ENCODE peak calls at places on chromosomes 11 and 22, in six cellular contexts. One of them, this sample, is unnamed.

GRCh38 chr11:115498354-115498753 is 5.9 kb downstream of the CADM1 start:
- DNase-seq in IMR-90: no peak
- DNase-seq in H9: no peak
- DNase-seq in neuronal stem cell: no peak
- DNase-seq in mesendoderm: no peak
- DNase-seq in mesenchymal stem cell: no peak
- DNase-seq in this sample: no peak

GRCh38 chr11:130916910-130917309 is 631 bp upstream of the SNX19 start:
- DNase-seq in IMR-90: no peak
- DNase-seq in H9: no peak
- DNase-seq in neuronal stem cell: no peak
- DNase-seq in mesendoderm: no peak
- DNase-seq in mesenchymal stem cell: no peak
- DNase-seq in this sample: no peak

GRCh38 chr22:37896181-37896592 is 9.9 kb upstream of the MICALL1 start:
- DNase-seq in IMR-90: peak; percentile 33
- DNase-seq in H9: peak; percentile 50
- DNase-seq in neuronal stem cell: no peak
- DNase-seq in mesendoderm: peak; percentile 87
- DNase-seq in mesenchymal stem cell: peak; percentile 63
- DNase-seq in this sample: no peak

GRCh38 chr11:121572581-121573059 is 119.9 kb upstream of the SORL1-AS1 start:
- DNase-seq in IMR-90: no peak
- DNase-seq in H9: no peak
- DNase-seq in neuronal stem cell: no peak
- DNase-seq in mesendoderm: no peak
- DNase-seq in mesenchymal stem cell: no peak
- DNase-seq in this sample: no peak

GRCh38 chr11:31509017-31509411 is 408 bp downstream of the IMMP1L start:
- DNase-seq in IMR-90: no peak
- DNase-seq in H9: no peak
- DNase-seq in neuronal stem cell: peak; percentile 17
- DNase-seq in mesendoderm: no peak
- DNase-seq in mesenchymal stem cell: no peak
- DNase-seq in this sample: no peak

GRCh38 chr22:50542416-50542927 is 3.2 kb upstream of the KLHDC7B start:
- DNase-seq in IMR-90: no peak
- DNase-seq in H9: no peak
- DNase-seq in neuronal stem cell: no peak
- DNase-seq in mesendoderm: no peak
- DNase-seq in mesenchymal stem cell: no peak
- DNase-seq in this sample: no peak

GRCh38 chr11:21866781-21867180 is 326.1 kb upstream of the ANO5 start:
- DNase-seq in IMR-90: no peak
- DNase-seq in H9: no peak
- DNase-seq in neuronal stem cell: no peak
- DNase-seq in mesendoderm: no peak
- DNase-seq in mesenchymal stem cell: no peak
- DNase-seq in this sample: no peak

GRCh38 chr11:117427356-117427874 is 99.8 kb downstream of the CEP164 start:
- DNase-seq in IMR-90: no peak
- DNase-seq in H9: no peak
- DNase-seq in neuronal stem cell: no peak
- DNase-seq in mesendoderm: no peak
- DNase-seq in mesenchymal stem cell: no peak
- DNase-seq in this sample: no peak

GRCh38 chr11:117538731-117539130 is 211.1 kb downstream of the CEP164 start:
- DNase-seq in IMR-90: no peak
- DNase-seq in H9: no peak
- DNase-seq in neuronal stem cell: peak; percentile 27
- DNase-seq in mesendoderm: no peak
- DNase-seq in mesenchymal stem cell: peak; percentile 5
- DNase-seq in this sample: no peak

GRCh38 chr11:59427068-59427382 is 812 bp upstream of the OR5A2 start:
- DNase-seq in IMR-90: no peak
- DNase-seq in H9: no peak
- DNase-seq in neuronal stem cell: no peak
- DNase-seq in mesendoderm: peak; percentile 46
- DNase-seq in mesenchymal stem cell: no peak
- DNase-seq in this sample: no peak

GRCh38 chr11:67119577-67120391 is 721 bp downstream of the KDM2A start:
- DNase-seq in IMR-90: no peak
- DNase-seq in H9: no peak
- DNase-seq in neuronal stem cell: peak; percentile 11
- DNase-seq in mesendoderm: peak; percentile 41
- DNase-seq in mesenchymal stem cell: peak; percentile 41
- DNase-seq in this sample: peak; percentile 54

GRCh38 chr22:32644252-32645100 is 157.0 kb upstream of the TIMP3 start:
- DNase-seq in IMR-90: peak; percentile 59
- DNase-seq in H9: no peak
- DNase-seq in neuronal stem cell: no peak
- DNase-seq in mesendoderm: peak; percentile 63
- DNase-seq in mesenchymal stem cell: peak; percentile 91
- DNase-seq in this sample: no peak

GRCh38 chr11:67732045-67732787 is 57.8 kb upstream of the ALDH3B2 start:
- DNase-seq in IMR-90: no peak
- DNase-seq in H9: peak; percentile 45
- DNase-seq in neuronal stem cell: no peak
- DNase-seq in mesendoderm: peak; percentile 37
- DNase-seq in mesenchymal stem cell: no peak
- DNase-seq in this sample: peak; percentile 68

GRCh38 chr11:12777208-12777874 is 103.1 kb downstream of the TEAD1 start:
- DNase-seq in IMR-90: peak; percentile 83
- DNase-seq in H9: no peak
- DNase-seq in neuronal stem cell: no peak
- DNase-seq in mesendoderm: no peak
- DNase-seq in mesenchymal stem cell: peak; percentile 68
- DNase-seq in this sample: no peak

GRCh38 chr22:48758905-48759875 is 1068.5 kb downstream of the BRD1 start:
- DNase-seq in IMR-90: no peak
- DNase-seq in H9: peak; percentile 18
- DNase-seq in neuronal stem cell: no peak
- DNase-seq in mesendoderm: no peak
- DNase-seq in mesenchymal stem cell: no peak
- DNase-seq in this sample: no peak

GRCh38 chr22:45612451-45612901 is 59.2 kb upstream of the ATXN10 start:
- DNase-seq in IMR-90: peak; percentile 80
- DNase-seq in H9: no peak
- DNase-seq in neuronal stem cell: no peak
- DNase-seq in mesendoderm: no peak
- DNase-seq in mesenchymal stem cell: no peak
- DNase-seq in this sample: no peak

GRCh38 chr11:90124946-90125345 is 9.5 kb upstream of the NAALAD2 start:
- DNase-seq in IMR-90: no peak
- DNase-seq in H9: no peak
- DNase-seq in neuronal stem cell: no peak
- DNase-seq in mesendoderm: no peak
- DNase-seq in mesenchymal stem cell: no peak
- DNase-seq in this sample: no peak

GRCh38 chr22:35683560-35683959 is 34.1 kb upstream of the APOL5 start:
- DNase-seq in IMR-90: no peak
- DNase-seq in H9: no peak
- DNase-seq in neuronal stem cell: no peak
- DNase-seq in mesendoderm: no peak
- DNase-seq in mesenchymal stem cell: no peak
- DNase-seq in this sample: no peak

GRCh38 chr22:38132794-38133193 is 22.3 kb upstream of the BAIAP2L2 start:
- DNase-seq in IMR-90: no peak
- DNase-seq in H9: no peak
- DNase-seq in neuronal stem cell: no peak
- DNase-seq in mesendoderm: no peak
- DNase-seq in mesenchymal stem cell: no peak
- DNase-seq in this sample: no peak

DNA sequence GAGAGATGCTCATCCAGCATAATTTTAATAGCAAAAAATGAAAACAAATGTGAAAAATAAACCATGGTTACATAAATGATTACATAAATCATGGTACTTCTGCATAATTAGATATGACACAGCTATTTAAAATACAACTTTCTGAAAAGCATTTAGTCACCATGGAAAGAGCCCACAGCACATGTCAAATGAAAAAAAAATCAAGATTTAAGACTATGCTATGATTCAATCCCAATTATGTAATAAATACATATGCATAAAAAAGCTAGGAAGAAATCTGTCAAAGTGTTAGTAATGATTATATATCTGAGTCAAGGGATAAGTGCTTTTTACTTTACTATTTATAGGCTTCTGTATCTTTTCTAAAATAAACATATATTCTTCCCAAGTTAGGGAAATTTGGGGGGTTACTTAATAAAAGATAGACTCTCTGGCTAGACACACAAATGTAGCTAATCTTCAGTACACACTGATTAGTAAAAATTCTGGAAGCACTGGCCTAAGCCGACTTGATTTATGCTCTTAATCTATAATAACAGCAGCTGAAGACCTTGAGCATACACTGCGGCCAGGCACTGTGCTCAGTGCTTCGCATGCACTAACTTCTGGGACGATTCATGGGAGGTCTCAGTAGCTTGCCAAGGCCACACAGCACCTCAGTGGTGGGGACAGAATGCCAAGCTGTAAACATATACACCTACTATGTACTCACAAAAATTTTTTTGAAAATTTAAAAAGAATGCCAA is 19.6 kb downstream of the SERPIND1 start:
- DNase-seq in IMR-90: no peak
- DNase-seq in H9: no peak
- DNase-seq in neuronal stem cell: no peak
- DNase-seq in mesendoderm: no peak
- DNase-seq in mesenchymal stem cell: no peak
- DNase-seq in this sample: no peak
- H3K4me1 ChIP-seq in IMR-90: peaks cover 2% of the 10 kb centered on the region
- H3K4me1 ChIP-seq in H9: no peaks in the 10 kb centered on the region
- H3K4me1 ChIP-seq in neuronal stem cell: no peaks in the 10 kb centered on the region
- H3K4me1 ChIP-seq in mesendoderm: no peaks in the 10 kb centered on the region
- H3K4me1 ChIP-seq in mesenchymal stem cell: no peaks in the 10 kb centered on the region
- H3K4me1 ChIP-seq in this sample: no peaks in the 10 kb centered on the region

GRCh38 chr11:36454551-36454950 is 55.5 kb downstream of the TRAF6 start:
- DNase-seq in IMR-90: no peak
- DNase-seq in H9: no peak
- DNase-seq in neuronal stem cell: no peak
- DNase-seq in mesendoderm: no peak
- DNase-seq in mesenchymal stem cell: no peak
- DNase-seq in this sample: no peak

GRCh38 chr11:36455658-36456111 is 54.4 kb downstream of the TRAF6 start:
- DNase-seq in IMR-90: peak; percentile 98
- DNase-seq in H9: no peak
- DNase-seq in neuronal stem cell: peak; percentile 29
- DNase-seq in mesendoderm: peak; percentile 62
- DNase-seq in mesenchymal stem cell: peak; percentile 99
- DNase-seq in this sample: no peak

GRCh38 chr11:36458129-36458918 is 51.7 kb downstream of the TRAF6 start:
- DNase-seq in IMR-90: no peak
- DNase-seq in H9: no peak
- DNase-seq in neuronal stem cell: no peak
- DNase-seq in mesendoderm: no peak
- DNase-seq in mesenchymal stem cell: no peak
- DNase-seq in this sample: no peak

GRCh38 chr11:36454991-36455611 is 55.0 kb downstream of the TRAF6 start:
- DNase-seq in IMR-90: no peak
- DNase-seq in H9: no peak
- DNase-seq in neuronal stem cell: peak; percentile 89
- DNase-seq in mesendoderm: no peak
- DNase-seq in mesenchymal stem cell: no peak
- DNase-seq in this sample: peak; percentile 55

DNA sequence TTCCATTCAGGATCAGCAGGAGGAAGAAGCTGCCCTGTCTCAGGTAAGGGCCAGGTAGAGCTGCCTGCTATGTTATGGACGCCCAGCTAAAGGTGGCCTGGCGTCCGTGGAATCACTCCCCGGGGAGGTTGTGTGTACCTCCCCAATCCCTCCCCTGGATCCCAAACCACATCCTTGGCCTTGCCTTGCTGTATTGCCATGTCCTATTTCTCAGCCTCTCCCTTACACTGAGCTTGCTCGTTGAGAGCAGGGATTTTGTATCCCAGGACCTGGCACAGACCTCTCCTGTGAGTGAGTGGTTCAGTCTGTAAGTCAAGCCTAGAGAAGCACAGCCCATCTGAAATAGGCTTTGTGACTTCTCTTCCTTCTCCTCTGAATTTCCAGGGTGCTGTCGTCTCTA is 53.9 kb downstream of the TRAF6 start:
- DNase-seq in IMR-90: no peak
- DNase-seq in H9: no peak
- DNase-seq in neuronal stem cell: no peak
- DNase-seq in mesendoderm: no peak
- DNase-seq in mesenchymal stem cell: no peak
- DNase-seq in this sample: no peak
- H2BK5ac ChIP-seq in IMR-90: peak overlapping the region; percentile 94
- H2BK5ac ChIP-seq in H9: no peak overlapping the region
- H2BK5ac ChIP-seq in neuronal stem cell: peak overlapping the region; percentile 56
- H2BK5ac ChIP-seq in mesendoderm: no peak overlapping the region
- H2BK5ac ChIP-seq in mesenchymal stem cell: peak overlapping the region; percentile 80
- H2BK5ac ChIP-seq in this sample: no peak overlapping the region

DNA sequence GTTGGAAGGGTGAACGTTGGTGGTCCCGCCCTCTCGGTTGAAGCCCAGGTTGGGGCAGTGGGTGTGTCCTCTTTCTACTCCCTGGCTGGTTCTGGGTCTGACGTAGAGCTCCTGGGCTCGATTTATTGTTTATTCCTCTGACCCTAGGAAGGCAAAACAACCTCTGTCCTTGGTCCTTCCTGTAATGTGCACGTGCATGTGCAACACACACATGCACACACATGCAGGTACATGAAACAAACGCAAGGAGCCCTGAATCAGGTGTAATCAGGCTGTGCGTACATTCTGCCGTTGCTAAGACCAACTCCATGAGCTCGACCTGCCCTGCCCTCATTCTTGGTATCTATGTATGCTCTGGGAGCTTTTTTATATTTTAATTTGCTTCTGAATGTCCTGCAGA is 66.2 kb upstream of the NNMT start:
- DNase-seq in IMR-90: no peak
- DNase-seq in H9: no peak
- DNase-seq in neuronal stem cell: no peak
- DNase-seq in mesendoderm: no peak
- DNase-seq in mesenchymal stem cell: no peak
- DNase-seq in this sample: no peak
- H3K4me1 ChIP-seq in IMR-90: no peaks in the 10 kb centered on the region
- H3K4me1 ChIP-seq in H9: peaks cover 4% of the 10 kb centered on the region
- H3K4me1 ChIP-seq in neuronal stem cell: peaks cover 37% of the 10 kb centered on the region
- H3K4me1 ChIP-seq in mesendoderm: no peaks in the 10 kb centered on the region
- H3K4me1 ChIP-seq in mesenchymal stem cell: peaks cover 2% of the 10 kb centered on the region
- H3K4me1 ChIP-seq in this sample: peaks cover 2% of the 10 kb centered on the region

GRCh38 chr11:16880184-16880583 is 134.0 kb downstream of the PLEKHA7 start:
- DNase-seq in IMR-90: no peak
- DNase-seq in H9: no peak
- DNase-seq in neuronal stem cell: no peak
- DNase-seq in mesendoderm: no peak
- DNase-seq in mesenchymal stem cell: no peak
- DNase-seq in this sample: no peak

GRCh38 chr11:16881074-16881709 is 133.0 kb downstream of the PLEKHA7 start:
- DNase-seq in IMR-90: peak; percentile 13
- DNase-seq in H9: no peak
- DNase-seq in neuronal stem cell: no peak
- DNase-seq in mesendoderm: peak; percentile 82
- DNase-seq in mesenchymal stem cell: no peak
- DNase-seq in this sample: no peak

GRCh38 chr11:16879690-16880089 is 134.5 kb downstream of the PLEKHA7 start:
- DNase-seq in IMR-90: no peak
- DNase-seq in H9: no peak
- DNase-seq in neuronal stem cell: no peak
- DNase-seq in mesendoderm: no peak
- DNase-seq in mesenchymal stem cell: no peak
- DNase-seq in this sample: no peak

GRCh38 chr11:16881766-16882165 is 132.4 kb downstream of the PLEKHA7 start:
- DNase-seq in IMR-90: no peak
- DNase-seq in H9: no peak
- DNase-seq in neuronal stem cell: no peak
- DNase-seq in mesendoderm: no peak
- DNase-seq in mesenchymal stem cell: no peak
- DNase-seq in this sample: no peak

GRCh38 chr11:16883179-16883578 is 131.0 kb downstream of the PLEKHA7 start:
- DNase-seq in IMR-90: no peak
- DNase-seq in H9: no peak
- DNase-seq in neuronal stem cell: no peak
- DNase-seq in mesendoderm: peak; percentile 94
- DNase-seq in mesenchymal stem cell: no peak
- DNase-seq in this sample: no peak
- H2BK5ac ChIP-seq in IMR-90: no peak overlapping the region
- H2BK5ac ChIP-seq in H9: no peak overlapping the region
- H2BK5ac ChIP-seq in neuronal stem cell: no peak overlapping the region
- H2BK5ac ChIP-seq in mesendoderm: peak overlapping the region; percentile 71
- H2BK5ac ChIP-seq in mesenchymal stem cell: no peak overlapping the region
- H2BK5ac ChIP-seq in this sample: no peak overlapping the region

This sample was measured in H1.